ENCODE peak calls at places on chromosomes 6 and 20, in nine cellular contexts. I, X, K, V, U, L, O, A and W are unnamed samples.

GRCh38 chr6:10355115-10355702 is 59.7 kb downstream of the TFAP2A start:
- DNase-seq in I (no peak), X (no peak), K (no peak), V (no peak), U (no peak), L (peak; percentile 14), O (no peak), A (no peak), W (peak; percentile 93)

GRCh38 chr6:85677243-85677956 is 34.7 kb upstream of the SYNCRIP start:
- DNase-seq in I (no peak), X (no peak), K (no peak), V (no peak), U (no peak), L (peak; percentile 20), O (no peak), A (peak; percentile 55), W (no peak)

GRCh38 chr6:36674942-36675341 is 3.6 kb upstream of the CDKN1A start:
- DNase-seq in I (no peak), X (no peak), K (no peak), V (no peak), U (no peak), L (no peak), O (no peak), A (no peak), W (no peak)

GRCh38 chr20:44084891-44085290 is 102.1 kb downstream of the JPH2 start:
- DNase-seq in I (no peak), X (no peak), K (no peak), V (no peak), U (no peak), L (no peak), O (no peak), A (no peak), W (no peak)

GRCh38 chr6:64896939-64897338 is 810.1 kb downstream of the EYS start:
- DNase-seq in I (no peak), X (no peak), K (no peak), V (no peak), U (no peak), L (no peak), O (no peak), A (no peak), W (no peak)

GRCh38 chr20:42705550-42705949 is 484.2 kb downstream of the PTPRT start:
- DNase-seq in I (no peak), X (no peak), K (no peak), V (no peak), U (no peak), L (no peak), O (no peak), A (no peak), W (no peak)

GRCh38 chr20:48490976-48491657 is 336.7 kb downstream of the PREX1 start:
- DNase-seq in I (no peak), X (no peak), K (no peak), V (no peak), U (no peak), L (no peak), O (peak; percentile 33), A (no peak), W (no peak)

GRCh38 chr6:13375360-13375878 is 47.1 kb upstream of the TBC1D7 start:
- DNase-seq in I (no peak), X (peak; percentile 68), K (no peak), V (no peak), U (no peak), L (no peak), O (no peak), A (no peak), W (peak; percentile 15)

GRCh38 chr20:46004187-46004586 is 4.5 kb upstream of the MMP9 start:
- DNase-seq in I (no peak), X (no peak), K (no peak), V (no peak), U (no peak), L (no peak), O (no peak), A (no peak), W (no peak)

GRCh38 chr20:63572071-63572787 is 1.8 kb downstream of the HELZ2 start:
- DNase-seq in I (no peak), X (no peak), K (no peak), V (no peak), U (no peak), L (no peak), O (no peak), A (no peak), W (no peak)

GRCh38 chr20:36179170-36179945 is 24.8 kb downstream of the EPB41L1 start:
- DNase-seq in I (no peak), X (no peak), K (no peak), V (no peak), U (no peak), L (no peak), O (no peak), A (no peak), W (no peak)

GRCh38 chr20:62602550-62602949 is 39.8 kb upstream of the SLCO4A1 start:
- DNase-seq in I (peak; percentile 88), X (peak; percentile 59), K (no peak), V (no peak), U (no peak), L (no peak), O (no peak), A (no peak), W (peak; percentile 14)

GRCh38 chr20:50513169-50514034 is 3.2 kb downstream of the PTPN1 start:
- DNase-seq in I (no peak), X (no peak), K (no peak), V (no peak), U (no peak), L (peak; percentile 67), O (no peak), A (peak; percentile 70), W (peak; percentile 64)

GRCh38 chr6:81753709-81754678 is 1.5 kb upstream of the TENT5A start:
- DNase-seq in I (peak; percentile 94), X (peak; percentile 79), K (peak; percentile 91), V (peak; percentile 48), U (no peak), L (peak; percentile 72), O (peak; percentile 14), A (peak; percentile 61), W (peak; percentile 36)

GRCh38 chr6:157272372-157272771 is 50.9 kb downstream of the TMEM242 start:
- DNase-seq in I (no peak), X (no peak), K (no peak), V (no peak), U (no peak), L (no peak), O (no peak), A (no peak), W (no peak)

GRCh38 chr20:4893709-4894108 is 107.6 kb downstream of the SLC23A2 start:
- DNase-seq in I (no peak), X (no peak), K (no peak), V (no peak), U (no peak), L (no peak), O (no peak), A (no peak), W (no peak)

GRCh38 chr20:40506567-40506966 is 182.5 kb downstream of the MAFB start:
- DNase-seq in I (peak; percentile 96), X (peak; percentile 41), K (peak; percentile 43), V (no peak), U (peak; percentile 97), L (peak; percentile 98), O (no peak), A (peak; percentile 99), W (peak; percentile 99)

GRCh38 chr6:131729550-131729949 is 18.7 kb upstream of the CTAGE9 start:
- DNase-seq in I (no peak), X (no peak), K (no peak), V (no peak), U (no peak), L (no peak), O (no peak), A (no peak), W (no peak)

GRCh38 chr20:21324126-21324525 is 21.0 kb downstream of the XRN2 start:
- DNase-seq in I (no peak), X (no peak), K (no peak), V (no peak), U (no peak), L (peak; percentile 18), O (no peak), A (no peak), W (no peak)

GRCh38 chr6:16503919-16504554 is 257.2 kb downstream of the ATXN1 start:
- DNase-seq in I (no peak), X (peak; percentile 63), K (no peak), V (no peak), U (no peak), L (no peak), O (no peak), A (no peak), W (no peak)

GRCh38 chr20:433300-433975 is 25.3 kb downstream of the RBCK1 start:
- DNase-seq in I (no peak), X (peak; percentile 88), K (no peak), V (peak; percentile 40), U (no peak), L (peak; percentile 45), O (no peak), A (no peak), W (peak; percentile 69)